ENCODE peak calls at places on chromosomes 12 and 14, in seven cellular contexts. One of them, this sample, is unnamed.

GRCh38 chr12:503111-503761 is 43.5 kb downstream of the B4GALNT3 start:
- DNase-seq in cardiac fibroblast: peak; percentile 13
- DNase-seq in A549: no peak
- DNase-seq in lung: peak; percentile 66
- DNase-seq in uterus: no peak
- DNase-seq in astrocyte: no peak
- DNase-seq in astrocyte of the cerebellum: no peak
- DNase-seq in this sample: peak; percentile 99

GRCh38 chr12:66423290-66423689 is 121.0 kb downstream of the HELB start:
- DNase-seq in lung: no peak
- DNase-seq in uterus: no peak
- DNase-seq in A549: no peak
- DNase-seq in astrocyte: no peak
- DNase-seq in astrocyte of the cerebellum: no peak
- DNase-seq in cardiac fibroblast: no peak
- DNase-seq in this sample: peak; percentile 8

GRCh38 chr12:56230449-56231183 is 765 bp downstream of the SLC39A5 start:
- DNase-seq in astrocyte of the cerebellum: no peak
- DNase-seq in cardiac fibroblast: no peak
- DNase-seq in astrocyte: no peak
- DNase-seq in uterus: no peak
- DNase-seq in A549: no peak
- DNase-seq in lung: no peak
- DNase-seq in this sample: no peak

GRCh38 chr14:74579447-74580274 is 32.4 kb downstream of the LTBP2 start:
- DNase-seq in astrocyte of the cerebellum: peak; percentile 81
- DNase-seq in lung: no peak
- DNase-seq in A549: peak; percentile 89
- DNase-seq in cardiac fibroblast: peak; percentile 97
- DNase-seq in astrocyte: peak; percentile 94
- DNase-seq in uterus: no peak
- DNase-seq in this sample: peak; percentile 93

GRCh38 chr12:25254271-25254880 is 3.6 kb upstream of the KRAS start:
- DNase-seq in A549: no peak
- DNase-seq in astrocyte: peak; percentile 36
- DNase-seq in uterus: no peak
- DNase-seq in lung: no peak
- DNase-seq in cardiac fibroblast: no peak
- DNase-seq in astrocyte of the cerebellum: no peak
- DNase-seq in this sample: no peak

GRCh38 chr12:119262388-119262787 is 72.1 kb upstream of the CCDC60 start:
- DNase-seq in lung: no peak
- DNase-seq in cardiac fibroblast: peak; percentile 1
- DNase-seq in astrocyte of the cerebellum: no peak
- DNase-seq in A549: no peak
- DNase-seq in astrocyte: no peak
- DNase-seq in uterus: no peak
- DNase-seq in this sample: no peak

GRCh38 chr12:16603916-16604575 is 1.9 kb downstream of the LMO3 start:
- DNase-seq in uterus: no peak
- DNase-seq in A549: no peak
- DNase-seq in cardiac fibroblast: no peak
- DNase-seq in astrocyte: no peak
- DNase-seq in astrocyte of the cerebellum: no peak
- DNase-seq in lung: no peak
- DNase-seq in this sample: no peak

GRCh38 chr14:39847191-39847590 is 415.0 kb upstream of the FBXO33 start:
- DNase-seq in lung: no peak
- DNase-seq in A549: no peak
- DNase-seq in astrocyte: peak; percentile 41
- DNase-seq in cardiac fibroblast: no peak
- DNase-seq in uterus: no peak
- DNase-seq in astrocyte of the cerebellum: peak; percentile 5
- DNase-seq in this sample: no peak

GRCh38 chr14:26008290-26008689 is 589.5 kb downstream of the NOVA1 start:
- DNase-seq in A549: peak; percentile 12
- DNase-seq in uterus: no peak
- DNase-seq in astrocyte: no peak
- DNase-seq in lung: no peak
- DNase-seq in cardiac fibroblast: peak; percentile 27
- DNase-seq in astrocyte of the cerebellum: no peak
- DNase-seq in this sample: peak; percentile 50

GRCh38 chr14:81169711-81170103 is 51.1 kb downstream of the GTF2A1 start:
- DNase-seq in cardiac fibroblast: no peak
- DNase-seq in uterus: peak; percentile 52
- DNase-seq in astrocyte: no peak
- DNase-seq in astrocyte of the cerebellum: no peak
- DNase-seq in A549: no peak
- DNase-seq in lung: peak; percentile 67
- DNase-seq in this sample: no peak

GRCh38 chr12:3540387-3541320 is 49.7 kb downstream of the PRMT8 start:
- DNase-seq in uterus: no peak
- DNase-seq in astrocyte of the cerebellum: no peak
- DNase-seq in A549: no peak
- DNase-seq in cardiac fibroblast: no peak
- DNase-seq in lung: no peak
- DNase-seq in astrocyte: no peak
- DNase-seq in this sample: no peak

GRCh38 chr12:32159925-32160324 is 53.3 kb downstream of the BICD1 start:
- DNase-seq in astrocyte of the cerebellum: no peak
- DNase-seq in A549: no peak
- DNase-seq in astrocyte: peak; percentile 74
- DNase-seq in cardiac fibroblast: no peak
- DNase-seq in lung: no peak
- DNase-seq in uterus: no peak
- DNase-seq in this sample: no peak

GRCh38 chr12:67633708-67634107 is 14.8 kb upstream of the DYRK2 start:
- DNase-seq in astrocyte: no peak
- DNase-seq in A549: no peak
- DNase-seq in astrocyte of the cerebellum: no peak
- DNase-seq in cardiac fibroblast: no peak
- DNase-seq in lung: peak; percentile 29
- DNase-seq in uterus: no peak
- DNase-seq in this sample: no peak

DNA sequence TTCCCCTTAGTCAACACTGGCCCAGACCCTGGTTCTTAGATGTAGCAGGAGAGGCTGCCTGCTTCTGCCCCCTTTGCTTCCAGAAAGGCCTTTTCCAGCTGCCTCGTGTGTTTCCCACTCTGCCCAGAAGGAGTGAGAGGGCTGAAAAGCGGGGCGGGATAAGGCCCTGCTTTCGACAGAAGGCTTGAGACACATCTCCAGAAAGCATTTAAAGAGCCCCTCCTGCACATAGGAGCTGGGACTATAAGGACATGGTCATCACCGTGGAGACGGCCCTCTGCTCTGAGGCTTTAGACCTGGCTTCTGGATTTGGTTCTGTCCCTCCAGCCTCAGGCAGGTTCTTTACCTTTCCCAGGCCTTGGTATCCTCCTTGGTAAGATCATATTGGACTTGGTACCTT is 11.9 kb downstream of the CALM1 start:
- DNase-seq in lung: no peak
- DNase-seq in astrocyte: no peak
- DNase-seq in cardiac fibroblast: no peak
- DNase-seq in astrocyte of the cerebellum: no peak
- DNase-seq in A549: no peak
- DNase-seq in uterus: no peak
- DNase-seq in this sample: no peak
- TF ChIP-seq CTCF in lung: no peak
- TF ChIP-seq CTCF in astrocyte: no peak
- TF ChIP-seq CTCF in cardiac fibroblast: no peak
- TF ChIP-seq CTCF in astrocyte of the cerebellum: no peak
- TF ChIP-seq CTCF in A549: no peak
- TF ChIP-seq CTCF in uterus: no peak
- TF ChIP-seq CTCF in this sample: no peak

GRCh38 chr12:43148711-43149110 is 403.3 kb downstream of the ADAMTS20 start:
- DNase-seq in cardiac fibroblast: no peak
- DNase-seq in uterus: no peak
- DNase-seq in astrocyte of the cerebellum: no peak
- DNase-seq in astrocyte: no peak
- DNase-seq in A549: no peak
- DNase-seq in lung: no peak
- DNase-seq in this sample: peak; percentile 80

GRCh38 chr12:43158126-43158525 is 393.9 kb downstream of the ADAMTS20 start:
- DNase-seq in A549: no peak
- DNase-seq in astrocyte of the cerebellum: no peak
- DNase-seq in uterus: no peak
- DNase-seq in lung: no peak
- DNase-seq in astrocyte: no peak
- DNase-seq in cardiac fibroblast: no peak
- DNase-seq in this sample: peak; percentile 70

GRCh38 chr12:43151406-43152080 is 400.5 kb downstream of the ADAMTS20 start:
- DNase-seq in lung: no peak
- DNase-seq in cardiac fibroblast: no peak
- DNase-seq in astrocyte: peak; percentile 78
- DNase-seq in A549: no peak
- DNase-seq in astrocyte of the cerebellum: no peak
- DNase-seq in uterus: peak; percentile 20
- DNase-seq in this sample: no peak

GRCh38 chr12:43154498-43155045 is 397.4 kb downstream of the ADAMTS20 start:
- DNase-seq in cardiac fibroblast: no peak
- DNase-seq in lung: no peak
- DNase-seq in astrocyte: no peak
- DNase-seq in astrocyte of the cerebellum: no peak
- DNase-seq in A549: no peak
- DNase-seq in uterus: no peak
- DNase-seq in this sample: no peak
- H3K4me3 ChIP-seq in cardiac fibroblast: no peak overlapping the region
- H3K4me3 ChIP-seq in lung: no peak overlapping the region
- H3K4me3 ChIP-seq in astrocyte: no peak overlapping the region
- H3K4me3 ChIP-seq in astrocyte of the cerebellum: no peak overlapping the region
- H3K4me3 ChIP-seq in A549: no peak overlapping the region
- H3K4me3 ChIP-seq in uterus: no peak overlapping the region
- H3K4me3 ChIP-seq in this sample: no peak overlapping the region

GRCh38 chr14:58244556-58245387 is at the start of gene PSMA3:
- DNase-seq in uterus: peak; percentile 98
- DNase-seq in lung: peak; percentile 99
- DNase-seq in A549: peak; percentile 96
- DNase-seq in astrocyte of the cerebellum: peak; percentile 95
- DNase-seq in cardiac fibroblast: peak; percentile 98
- DNase-seq in astrocyte: peak; percentile 93
- DNase-seq in this sample: peak; percentile 98
- TF ChIP-seq CTCF in uterus: no peak
- TF ChIP-seq CTCF in lung: no peak
- TF ChIP-seq CTCF in A549: no peak
- TF ChIP-seq CTCF in astrocyte of the cerebellum: no peak
- TF ChIP-seq CTCF in cardiac fibroblast: no peak
- TF ChIP-seq CTCF in astrocyte: no peak
- TF ChIP-seq CTCF in this sample: peak; percentile 7

GRCh38 chr12:46265734-46266133 is 3.1 kb downstream of the SLC38A1 start:
- DNase-seq in astrocyte of the cerebellum: no peak
- DNase-seq in lung: no peak
- DNase-seq in uterus: no peak
- DNase-seq in astrocyte: no peak
- DNase-seq in cardiac fibroblast: no peak
- DNase-seq in A549: no peak
- DNase-seq in this sample: no peak

GRCh38 chr12:46263140-46264017 is 5.5 kb downstream of the SLC38A1 start:
- DNase-seq in cardiac fibroblast: no peak
- DNase-seq in astrocyte: no peak
- DNase-seq in uterus: no peak
- DNase-seq in lung: no peak
- DNase-seq in A549: no peak
- DNase-seq in astrocyte of the cerebellum: no peak
- DNase-seq in this sample: no peak

GRCh38 chr12:46266382-46266791 is 2.5 kb downstream of the SLC38A1 start:
- DNase-seq in cardiac fibroblast: peak; percentile 56
- DNase-seq in lung: no peak
- DNase-seq in uterus: peak; percentile 22
- DNase-seq in astrocyte of the cerebellum: no peak
- DNase-seq in A549: peak; percentile 46
- DNase-seq in astrocyte: peak; percentile 30
- DNase-seq in this sample: peak; percentile 69

GRCh38 chr12:46265102-46265501 is 3.7 kb downstream of the SLC38A1 start:
- DNase-seq in astrocyte of the cerebellum: no peak
- DNase-seq in lung: no peak
- DNase-seq in cardiac fibroblast: no peak
- DNase-seq in astrocyte: no peak
- DNase-seq in A549: no peak
- DNase-seq in uterus: no peak
- DNase-seq in this sample: peak; percentile 55

GRCh38 chr12:46264057-46264456 is 4.8 kb downstream of the SLC38A1 start:
- DNase-seq in cardiac fibroblast: peak; percentile 75
- DNase-seq in A549: no peak
- DNase-seq in astrocyte of the cerebellum: no peak
- DNase-seq in uterus: no peak
- DNase-seq in lung: no peak
- DNase-seq in astrocyte: peak; percentile 57
- DNase-seq in this sample: peak; percentile 56
- H3K4me3 ChIP-seq in cardiac fibroblast: no peak overlapping the region
- H3K4me3 ChIP-seq in A549: no peak overlapping the region
- H3K4me3 ChIP-seq in astrocyte of the cerebellum: no peak overlapping the region
- H3K4me3 ChIP-seq in uterus: no peak overlapping the region
- H3K4me3 ChIP-seq in lung: no peak overlapping the region
- H3K4me3 ChIP-seq in astrocyte: no peak overlapping the region
- H3K4me3 ChIP-seq in this sample: no peak overlapping the region

GRCh38 chr14:99971929-99972747 is 93.1 kb upstream of the EVL start:
- DNase-seq in astrocyte of the cerebellum: no peak
- DNase-seq in uterus: no peak
- DNase-seq in cardiac fibroblast: peak; percentile 23
- DNase-seq in lung: no peak
- DNase-seq in astrocyte: no peak
- DNase-seq in A549: no peak
- DNase-seq in this sample: no peak
- TF ChIP-seq CTCF in astrocyte of the cerebellum: no peak
- TF ChIP-seq CTCF in uterus: no peak
- TF ChIP-seq CTCF in cardiac fibroblast: no peak
- TF ChIP-seq CTCF in lung: no peak
- TF ChIP-seq CTCF in astrocyte: no peak
- TF ChIP-seq CTCF in A549: no peak
- TF ChIP-seq CTCF in this sample: no peak

DNA sequence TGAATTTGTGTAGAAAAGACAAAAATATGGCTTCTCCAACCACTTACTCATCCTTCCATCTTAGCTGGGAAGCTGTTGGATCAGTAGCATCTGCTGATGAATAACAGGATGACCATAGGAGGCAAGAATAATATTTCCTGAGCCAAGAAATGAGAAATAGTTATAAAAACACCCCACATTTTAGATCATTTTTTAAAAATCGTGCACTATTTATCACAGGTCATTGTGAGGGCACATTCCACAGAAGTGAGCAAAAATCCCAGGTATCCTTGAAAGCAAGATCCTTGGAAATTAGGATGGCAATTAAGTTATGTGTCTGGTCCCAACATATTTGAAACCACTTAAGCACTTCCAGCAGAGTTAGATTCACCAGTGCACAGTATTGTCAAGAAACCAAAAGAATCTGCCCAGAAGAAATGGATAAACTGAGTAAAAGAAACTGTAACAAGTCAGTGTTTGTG is 8.4 kb downstream of the FAR2 start:
- DNase-seq in astrocyte: peak; percentile 85
- DNase-seq in A549: no peak
- DNase-seq in astrocyte of the cerebellum: peak; percentile 66
- DNase-seq in cardiac fibroblast: peak; percentile 88
- DNase-seq in lung: no peak
- DNase-seq in uterus: no peak
- DNase-seq in this sample: no peak
- H3K4me3 ChIP-seq in astrocyte: peak overlapping the region; percentile 13
- H3K4me3 ChIP-seq in A549: no peak overlapping the region
- H3K4me3 ChIP-seq in astrocyte of the cerebellum: no peak overlapping the region
- H3K4me3 ChIP-seq in cardiac fibroblast: no peak overlapping the region
- H3K4me3 ChIP-seq in lung: no peak overlapping the region
- H3K4me3 ChIP-seq in uterus: no peak overlapping the region
- H3K4me3 ChIP-seq in this sample: no peak overlapping the region

GRCh38 chr12:124812356-124812755 is 51.3 kb downstream of the SCARB1 start:
- DNase-seq in astrocyte: no peak
- DNase-seq in A549: no peak
- DNase-seq in lung: no peak
- DNase-seq in cardiac fibroblast: no peak
- DNase-seq in uterus: no peak
- DNase-seq in astrocyte of the cerebellum: no peak
- DNase-seq in this sample: no peak
- TF ChIP-seq CTCF in astrocyte: no peak
- TF ChIP-seq CTCF in A549: no peak
- TF ChIP-seq CTCF in lung: no peak
- TF ChIP-seq CTCF in cardiac fibroblast: no peak
- TF ChIP-seq CTCF in uterus: no peak
- TF ChIP-seq CTCF in astrocyte of the cerebellum: no peak
- TF ChIP-seq CTCF in this sample: no peak

This sample was measured in epithelial cell of esophagus.